ENCODE peak calls at places on chromosomes 13 and 19, in six cellular contexts. F, X, H, M, U and K are unnamed samples.
A peak's percentile ranks its signal among the peaks of the same experiment; 100 is the strongest.

GRCh38 chr13:114066956-114067355 is 65.5 kb downstream of the RASA3 start:
- DNase-seq in F (no peak), X (no peak), H (no peak), M (no peak), U (no peak), K (no peak)

GRCh38 chr19:533485-534058 is 2.0 kb downstream of the CDC34 start:
- DNase-seq in F (no peak), X (no peak), H (no peak), M (no peak), U (no peak), K (no peak)

GRCh38 chr13:94345374-94346195 is 133.9 kb downstream of the DCT start:
- DNase-seq in F (no peak), X (no peak), H (no peak), M (no peak), U (peak; percentile 51), K (no peak)

GRCh38 chr13:89150362-89150761 is 1479.2 kb downstream of the SLITRK5 start:
- DNase-seq in F (no peak), X (no peak), H (no peak), M (no peak), U (no peak), K (no peak)

GRCh38 chr19:35404879-35405622 is 34.2 kb downstream of the GPR42 start:
- DNase-seq in F (no peak), X (no peak), H (no peak), M (no peak), U (no peak), K (no peak)

GRCh38 chr13:33787051-33787591 is 30.8 kb upstream of the RFC3 start:
- DNase-seq in F (no peak), X (no peak), H (no peak), M (no peak), U (peak; percentile 25), K (peak; percentile 34)

GRCh38 chr13:102400619-102401125 is 1.2 kb downstream of the FGF14 start:
- DNase-seq in F (no peak), X (no peak), H (no peak), M (no peak), U (peak; percentile 73), K (no peak)

GRCh38 chr19:46428278-46429141 is at the start of gene PNMA8C:
- DNase-seq in F (no peak), X (no peak), H (no peak), M (peak; percentile 37), U (peak; percentile 91), K (no peak)